ENCODE peak calls at places on chromosomes 2 and 18, in nine cellular contexts. B, Y, I, E, M, R, Q, J and S are unnamed samples.

GRCh38 chr2:15577071-15577706 is 14.5 kb upstream of the DDX1 start:
- DNase-seq in B (peak), Y (peak), I (peak), E (peak), M (peak), R (peak), Q (peak), J (peak), S (peak)

GRCh38 chr2:15169326-15170038 is 391.7 kb downstream of the NBAS start:
- DNase-seq in B (no peak), Y (no peak), I (no peak), E (no peak), M (no peak), R (peak), Q (no peak), J (no peak), S (no peak)

GRCh38 chr2:48504647-48505327 is 25.2 kb upstream of the STON1 start:
- DNase-seq in B (no peak), Y (no peak), I (no peak), E (no peak), M (no peak), R (peak), Q (no peak), J (no peak), S (no peak)

GRCh38 chr2:219155054-219155644 is 5.5 kb downstream of the NHEJ1 start:
- DNase-seq in B (no peak), Y (peak), I (peak), E (peak), M (peak), R (peak), Q (peak), J (peak), S (no peak)

GRCh38 chr2:20446917-20447436 is at the start of gene RHOB:
- DNase-seq in B (peak), Y (peak), I (no peak), E (peak), M (peak), R (peak), Q (peak), J (no peak), S (peak)

GRCh38 chr2:234291765-234292204 is 205.1 kb downstream of the ARL4C start:
- DNase-seq in B (peak), Y (peak), I (no peak), E (no peak), M (peak), R (peak), Q (peak), J (peak), S (peak)

GRCh38 chr18:55515946-55516710 is 71.9 kb downstream of the TCF4 start:
- DNase-seq in B (no peak), Y (no peak), I (peak), E (no peak), M (no peak), R (peak), Q (no peak), J (peak), S (no peak)

GRCh38 chr18:57121542-57122112 is 25.3 kb upstream of the BOD1L2 start:
- DNase-seq in B (no peak), Y (no peak), I (no peak), E (peak), M (no peak), R (no peak), Q (no peak), J (no peak), S (no peak)

GRCh38 chr2:138727956-138728355 is 52.2 kb downstream of the NXPH2 start:
- DNase-seq in B (no peak), Y (no peak), I (no peak), E (no peak), M (no peak), R (no peak), Q (no peak), J (no peak), S (no peak)

GRCh38 chr18:8489761-8490160 is 119.5 kb upstream of the RAB12 start:
- DNase-seq in B (no peak), Y (no peak), I (no peak), E (no peak), M (no peak), R (no peak), Q (no peak), J (no peak), S (no peak)

GRCh38 chr2:240759454-240759853 is 60.6 kb downstream of the KIF1A start:
- DNase-seq in B (no peak), Y (peak), I (no peak), E (no peak), M (no peak), R (no peak), Q (no peak), J (no peak), S (no peak)

GRCh38 chr2:64699712-64700111 is 46.0 kb upstream of the SERTAD2 start:
- DNase-seq in B (no peak), Y (peak), I (no peak), E (no peak), M (no peak), R (no peak), Q (no peak), J (no peak), S (peak)

GRCh38 chr2:148244593-148245292 is 223.9 kb downstream of the MBD5 start:
- DNase-seq in B (no peak), Y (no peak), I (no peak), E (no peak), M (no peak), R (peak), Q (no peak), J (no peak), S (no peak)

GRCh38 chr18:24056506-24056905 is 42.0 kb downstream of the TTC39C start:
- DNase-seq in B (no peak), Y (no peak), I (no peak), E (no peak), M (no peak), R (no peak), Q (no peak), J (no peak), S (no peak)

GRCh38 chr2:117536139-117536538 is 278.4 kb upstream of the DDX18 start:
- DNase-seq in B (no peak), Y (no peak), I (no peak), E (peak), M (no peak), R (no peak), Q (no peak), J (no peak), S (no peak)

GRCh38 chr2:187429989-187430388 is 18.1 kb downstream of the CALCRL start:
- DNase-seq in B (no peak), Y (no peak), I (no peak), E (no peak), M (no peak), R (peak), Q (no peak), J (no peak), S (no peak)

GRCh38 chr18:73688851-73689659 is 458.6 kb downstream of the FBXO15 start:
- DNase-seq in B (no peak), Y (no peak), I (no peak), E (no peak), M (no peak), R (peak), Q (no peak), J (no peak), S (no peak)

GRCh38 chr2:31877008-31877407 is 133.8 kb downstream of the MEMO1 start:
- DNase-seq in B (no peak), Y (no peak), I (no peak), E (no peak), M (no peak), R (no peak), Q (no peak), J (no peak), S (no peak)

GRCh38 chr2:11698009-11698922 is 28.3 kb upstream of the NTSR2 start:
- DNase-seq in B (no peak), Y (no peak), I (no peak), E (no peak), M (no peak), R (peak), Q (no peak), J (no peak), S (no peak)

GRCh38 chr18:8794133-8794986 is 89.0 kb downstream of the MTCL1 start:
- DNase-seq in B (no peak), Y (no peak), I (no peak), E (no peak), M (no peak), R (peak), Q (no peak), J (no peak), S (no peak)

GRCh38 chr2:234483568-234484251 is 13.2 kb downstream of the ARL4C start:
- DNase-seq in B (peak), Y (peak), I (no peak), E (peak), M (no peak), R (no peak), Q (no peak), J (peak), S (peak)

GRCh38 chr2:192828947-192829346 is 634.2 kb upstream of the TMEFF2 start:
- DNase-seq in B (no peak), Y (no peak), I (no peak), E (no peak), M (no peak), R (no peak), Q (no peak), J (no peak), S (no peak)

GRCh38 chr2:221571108-221571390 is 1.1 kb downstream of the EPHA4 start:
- DNase-seq in B (no peak), Y (peak), I (no peak), E (no peak), M (no peak), R (no peak), Q (no peak), J (no peak), S (no peak)

GRCh38 chr18:28176674-28176932 is 327 bp downstream of the CDH2 start:
- DNase-seq in B (peak), Y (no peak), I (no peak), E (no peak), M (peak), R (no peak), Q (no peak), J (no peak), S (no peak)

GRCh38 chr2:177056540-177056939 is 156.1 kb upstream of the HNRNPA3 start:
- DNase-seq in B (no peak), Y (no peak), I (no peak), E (peak), M (no peak), R (no peak), Q (no peak), J (no peak), S (no peak)

GRCh38 chr2:178517496-178517895 is 37.2 kb downstream of the PLEKHA3 start:
- DNase-seq in B (no peak), Y (no peak), I (no peak), E (no peak), M (no peak), R (peak), Q (no peak), J (no peak), S (no peak)